ENCODE peak calls at places on chromosome 3, in six cellular contexts. One of them, this sample, is unnamed.

GRCh38 chr3:71309342-71309741 is 274.2 kb downstream of the FOXP1 start:
- DNase-seq in fibroblast of lung: no peak
- DNase-seq in lower lobe of right lung: no peak
- DNase-seq in A549: no peak
- DNase-seq in uterus: no peak
- DNase-seq in thoracic aorta: no peak
- DNase-seq in this sample: no peak

GRCh38 chr3:58659051-58659675 is 7.4 kb downstream of the FAM3D start:
- DNase-seq in fibroblast of lung: peak; percentile 24
- DNase-seq in lower lobe of right lung: no peak
- DNase-seq in A549: peak; percentile 28
- DNase-seq in uterus: no peak
- DNase-seq in thoracic aorta: no peak
- DNase-seq in this sample: peak; percentile 37

GRCh38 chr3:10274601-10275000 is 18.1 kb downstream of the GHRL start:
- DNase-seq in fibroblast of lung: no peak
- DNase-seq in lower lobe of right lung: no peak
- DNase-seq in A549: no peak
- DNase-seq in uterus: no peak
- DNase-seq in thoracic aorta: no peak
- DNase-seq in this sample: no peak

GRCh38 chr3:42402394-42403100 is 7.9 kb downstream of the LYZL4 start:
- DNase-seq in fibroblast of lung: peak; percentile 6
- DNase-seq in lower lobe of right lung: no peak
- DNase-seq in A549: no peak
- DNase-seq in uterus: no peak
- DNase-seq in thoracic aorta: no peak
- DNase-seq in this sample: no peak

GRCh38 chr3:23701711-23702110 is 104.0 kb upstream of the UBE2E1 start:
- DNase-seq in fibroblast of lung: no peak
- DNase-seq in lower lobe of right lung: no peak
- DNase-seq in A549: no peak
- DNase-seq in uterus: no peak
- DNase-seq in thoracic aorta: no peak
- DNase-seq in this sample: no peak

GRCh38 chr3:51530485-51530884 is 8.0 kb upstream of the RAD54L2 start:
- DNase-seq in fibroblast of lung: peak; percentile 34
- DNase-seq in lower lobe of right lung: no peak
- DNase-seq in A549: no peak
- DNase-seq in uterus: no peak
- DNase-seq in thoracic aorta: no peak
- DNase-seq in this sample: no peak

GRCh38 chr3:114252954-114253353 is 15.6 kb upstream of the ZNF80 start:
- DNase-seq in fibroblast of lung: no peak
- DNase-seq in lower lobe of right lung: no peak
- DNase-seq in A549: no peak
- DNase-seq in uterus: no peak
- DNase-seq in thoracic aorta: no peak
- DNase-seq in this sample: no peak

GRCh38 chr3:9087831-9088413 is 124.7 kb upstream of the RAD18 start:
- DNase-seq in fibroblast of lung: no peak
- DNase-seq in lower lobe of right lung: no peak
- DNase-seq in A549: no peak
- DNase-seq in uterus: no peak
- DNase-seq in thoracic aorta: no peak
- DNase-seq in this sample: no peak

GRCh38 chr3:154023148-154023547 is 98.0 kb upstream of the ARHGEF26 start:
- DNase-seq in fibroblast of lung: no peak
- DNase-seq in lower lobe of right lung: no peak
- DNase-seq in A549: peak; percentile 3
- DNase-seq in uterus: no peak
- DNase-seq in thoracic aorta: no peak
- DNase-seq in this sample: no peak

GRCh38 chr3:65786891-65787290 is 251.8 kb downstream of the MAGI1 start:
- DNase-seq in fibroblast of lung: no peak
- DNase-seq in lower lobe of right lung: no peak
- DNase-seq in A549: no peak
- DNase-seq in uterus: no peak
- DNase-seq in thoracic aorta: no peak
- DNase-seq in this sample: no peak

GRCh38 chr3:65783117-65783516 is 255.6 kb downstream of the MAGI1 start:
- DNase-seq in fibroblast of lung: no peak
- DNase-seq in lower lobe of right lung: no peak
- DNase-seq in A549: no peak
- DNase-seq in uterus: no peak
- DNase-seq in thoracic aorta: no peak
- DNase-seq in this sample: no peak

GRCh38 chr3:65787827-65788226 is 250.9 kb downstream of the MAGI1 start:
- DNase-seq in fibroblast of lung: no peak
- DNase-seq in lower lobe of right lung: no peak
- DNase-seq in A549: no peak
- DNase-seq in uterus: no peak
- DNase-seq in thoracic aorta: no peak
- DNase-seq in this sample: no peak

GRCh38 chr3:65785065-65785645 is 253.6 kb downstream of the MAGI1 start:
- DNase-seq in fibroblast of lung: peak; percentile 68
- DNase-seq in lower lobe of right lung: no peak
- DNase-seq in A549: peak; percentile 5
- DNase-seq in uterus: no peak
- DNase-seq in thoracic aorta: no peak
- DNase-seq in this sample: no peak

GRCh38 chr3:65787340-65787739 is 251.4 kb downstream of the MAGI1 start:
- DNase-seq in fibroblast of lung: no peak
- DNase-seq in lower lobe of right lung: no peak
- DNase-seq in A549: no peak
- DNase-seq in uterus: no peak
- DNase-seq in thoracic aorta: no peak
- DNase-seq in this sample: no peak
- H3K27ac ChIP-seq in fibroblast of lung: no peak overlapping the region
- H3K27ac ChIP-seq in lower lobe of right lung: no peak overlapping the region
- H3K27ac ChIP-seq in A549: no peak overlapping the region
- H3K27ac ChIP-seq in uterus: peak overlapping the region; percentile 3
- H3K27ac ChIP-seq in thoracic aorta: peak overlapping the region; percentile 42
- H3K27ac ChIP-seq in this sample: no peak overlapping the region

GRCh38 chr3:152155246-152155645 is 113.5 kb upstream of the MBNL1 start:
- DNase-seq in fibroblast of lung: peak; percentile 73
- DNase-seq in lower lobe of right lung: no peak
- DNase-seq in A549: no peak
- DNase-seq in uterus: no peak
- DNase-seq in thoracic aorta: no peak
- DNase-seq in this sample: no peak

GRCh38 chr3:152148579-152148978 is 120.2 kb upstream of the MBNL1 start:
- DNase-seq in fibroblast of lung: no peak
- DNase-seq in lower lobe of right lung: no peak
- DNase-seq in A549: no peak
- DNase-seq in uterus: no peak
- DNase-seq in thoracic aorta: no peak
- DNase-seq in this sample: no peak

GRCh38 chr3:152149832-152150231 is 118.9 kb upstream of the MBNL1 start:
- DNase-seq in fibroblast of lung: no peak
- DNase-seq in lower lobe of right lung: no peak
- DNase-seq in A549: no peak
- DNase-seq in uterus: no peak
- DNase-seq in thoracic aorta: no peak
- DNase-seq in this sample: no peak

GRCh38 chr3:152147748-152148147 is 121.0 kb upstream of the MBNL1 start:
- DNase-seq in fibroblast of lung: no peak
- DNase-seq in lower lobe of right lung: no peak
- DNase-seq in A549: no peak
- DNase-seq in uterus: no peak
- DNase-seq in thoracic aorta: no peak
- DNase-seq in this sample: no peak

GRCh38 chr3:152151216-152151874 is 117.4 kb upstream of the MBNL1 start:
- DNase-seq in fibroblast of lung: peak; percentile 25
- DNase-seq in lower lobe of right lung: no peak
- DNase-seq in A549: no peak
- DNase-seq in uterus: no peak
- DNase-seq in thoracic aorta: no peak
- DNase-seq in this sample: no peak
- H3K9me3 ChIP-seq in fibroblast of lung: no peaks in the 10 kb centered on the region
- H3K9me3 ChIP-seq in lower lobe of right lung: no peaks in the 10 kb centered on the region
- H3K9me3 ChIP-seq in A549: no peaks in the 10 kb centered on the region
- H3K9me3 ChIP-seq in uterus: no peaks in the 10 kb centered on the region
- H3K9me3 ChIP-seq in thoracic aorta: no peaks in the 10 kb centered on the region
- H3K9me3 ChIP-seq in this sample: peaks cover 6% of the 10 kb centered on the region

DNA sequence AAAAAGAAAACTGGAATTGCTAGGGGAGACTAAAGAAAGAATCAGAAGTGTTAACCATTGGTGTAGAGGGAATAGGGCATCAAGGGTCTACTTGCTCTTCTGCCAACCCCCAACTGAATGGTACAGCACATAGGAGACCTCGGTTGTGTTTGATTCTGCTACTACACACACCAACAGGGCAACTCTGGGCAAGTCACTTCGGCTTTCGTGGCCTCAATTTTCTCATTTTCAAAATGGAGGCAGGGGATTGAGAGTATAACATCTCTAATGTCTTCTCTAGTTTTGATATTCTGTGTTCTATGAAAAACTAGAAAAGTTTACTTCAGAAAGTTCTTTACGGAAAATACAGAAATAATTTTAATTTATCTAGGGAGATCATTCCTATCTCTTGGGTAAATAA is 120.3 kb upstream of the PHLDB2 start:
- DNase-seq in fibroblast of lung: no peak
- DNase-seq in lower lobe of right lung: no peak
- DNase-seq in A549: no peak
- DNase-seq in uterus: no peak
- DNase-seq in thoracic aorta: no peak
- DNase-seq in this sample: no peak
- H3K4me1 ChIP-seq in fibroblast of lung: peaks cover 11% of the 10 kb centered on the region
- H3K4me1 ChIP-seq in lower lobe of right lung: no peaks in the 10 kb centered on the region
- H3K4me1 ChIP-seq in A549: peaks cover 73% of the 10 kb centered on the region
- H3K4me1 ChIP-seq in uterus: no peaks in the 10 kb centered on the region
- H3K4me1 ChIP-seq in thoracic aorta: peaks cover 24% of the 10 kb centered on the region
- H3K4me1 ChIP-seq in this sample: no peaks in the 10 kb centered on the region

GRCh38 chr3:151319613-151320012 is 3.0 kb upstream of the GPR87 start:
- DNase-seq in fibroblast of lung: peak; percentile 39
- DNase-seq in lower lobe of right lung: no peak
- DNase-seq in A549: no peak
- DNase-seq in uterus: no peak
- DNase-seq in thoracic aorta: no peak
- DNase-seq in this sample: no peak

GRCh38 chr3:151316267-151316991 is at the start of gene GPR87:
- DNase-seq in fibroblast of lung: peak; percentile 78
- DNase-seq in lower lobe of right lung: no peak
- DNase-seq in A549: peak; percentile 35
- DNase-seq in uterus: no peak
- DNase-seq in thoracic aorta: no peak
- DNase-seq in this sample: no peak

GRCh38 chr3:151318313-151318712 is 1.7 kb upstream of the GPR87 start:
- DNase-seq in fibroblast of lung: peak; percentile 49
- DNase-seq in lower lobe of right lung: no peak
- DNase-seq in A549: no peak
- DNase-seq in uterus: no peak
- DNase-seq in thoracic aorta: no peak
- DNase-seq in this sample: no peak

GRCh38 chr3:151320131-151320530 is 3.5 kb upstream of the GPR87 start:
- DNase-seq in fibroblast of lung: no peak
- DNase-seq in lower lobe of right lung: no peak
- DNase-seq in A549: no peak
- DNase-seq in uterus: no peak
- DNase-seq in thoracic aorta: no peak
- DNase-seq in this sample: no peak

DNA sequence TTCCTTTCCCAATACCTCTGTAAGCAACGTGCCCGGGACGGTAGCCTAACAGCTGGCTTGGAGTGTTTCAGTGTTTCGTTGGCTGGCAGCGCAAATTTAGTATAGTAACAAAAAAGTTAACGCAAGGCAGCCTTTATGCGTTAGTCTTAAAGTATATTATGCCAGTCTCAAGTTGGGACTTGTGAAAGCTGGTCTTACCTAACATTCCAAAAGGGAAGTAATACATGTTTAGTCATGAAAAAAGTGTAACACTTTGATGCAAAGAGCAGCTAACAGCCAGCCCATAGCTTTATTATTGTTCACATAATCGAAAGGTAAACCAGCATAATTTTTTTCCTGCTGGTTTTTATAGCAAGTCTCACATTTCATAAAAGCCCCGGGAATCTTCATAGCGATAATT is 2.3 kb upstream of the GPR87 start:
- DNase-seq in fibroblast of lung: no peak
- DNase-seq in lower lobe of right lung: no peak
- DNase-seq in A549: no peak
- DNase-seq in uterus: no peak
- DNase-seq in thoracic aorta: no peak
- DNase-seq in this sample: no peak
- H3K27ac ChIP-seq in fibroblast of lung: peak overlapping the region; percentile 61
- H3K27ac ChIP-seq in lower lobe of right lung: no peak overlapping the region
- H3K27ac ChIP-seq in A549: peak overlapping the region; percentile 3
- H3K27ac ChIP-seq in uterus: no peak overlapping the region
- H3K27ac ChIP-seq in thoracic aorta: no peak overlapping the region
- H3K27ac ChIP-seq in this sample: no peak overlapping the region

GRCh38 chr3:76028816-76029215 is 243.5 kb upstream of the ZNF717 start:
- DNase-seq in fibroblast of lung: peak; percentile 50
- DNase-seq in lower lobe of right lung: no peak
- DNase-seq in A549: no peak
- DNase-seq in uterus: no peak
- DNase-seq in thoracic aorta: no peak
- DNase-seq in this sample: no peak

GRCh38 chr3:76038949-76039348 is 253.6 kb upstream of the ZNF717 start:
- DNase-seq in fibroblast of lung: no peak
- DNase-seq in lower lobe of right lung: no peak
- DNase-seq in A549: no peak
- DNase-seq in uterus: no peak
- DNase-seq in thoracic aorta: no peak
- DNase-seq in this sample: no peak

GRCh38 chr3:76039431-76039830 is 254.1 kb upstream of the ZNF717 start:
- DNase-seq in fibroblast of lung: peak; percentile 65
- DNase-seq in lower lobe of right lung: no peak
- DNase-seq in A549: no peak
- DNase-seq in uterus: no peak
- DNase-seq in thoracic aorta: no peak
- DNase-seq in this sample: no peak

GRCh38 chr3:76034652-76035051 is 249.3 kb upstream of the ZNF717 start:
- DNase-seq in fibroblast of lung: no peak
- DNase-seq in lower lobe of right lung: no peak
- DNase-seq in A549: no peak
- DNase-seq in uterus: no peak
- DNase-seq in thoracic aorta: no peak
- DNase-seq in this sample: no peak
- H3K9me3 ChIP-seq in fibroblast of lung: no peaks in the 10 kb centered on the region
- H3K9me3 ChIP-seq in lower lobe of right lung: no peaks in the 10 kb centered on the region
- H3K9me3 ChIP-seq in A549: peaks cover 3% of the 10 kb centered on the region
- H3K9me3 ChIP-seq in uterus: no peaks in the 10 kb centered on the region
- H3K9me3 ChIP-seq in thoracic aorta: no peaks in the 10 kb centered on the region
- H3K9me3 ChIP-seq in this sample: no peaks in the 10 kb centered on the region